ENCODE peak calls at places on chromosomes 1 and 21, in six cellular contexts. One of them, this sample, is unnamed.

GRCh38 chr1:26158271-26159112 is at the start of gene FAM110D:
- DNase-seq in iPS-NIHi11: no peak
- DNase-seq in substantia nigra: no peak
- DNase-seq in fibroblast of lung: no peak
- DNase-seq in GM13977: no peak
- DNase-seq in HT-29: no peak
- DNase-seq in this sample: peak

GRCh38 chr1:29674625-29675326 is 438.5 kb downstream of the PTPRU start:
- DNase-seq in iPS-NIHi11: no peak
- DNase-seq in substantia nigra: no peak
- DNase-seq in fibroblast of lung: no peak
- DNase-seq in GM13977: no peak
- DNase-seq in HT-29: no peak
- DNase-seq in this sample: no peak

GRCh38 chr1:208432346-208432745 is 188.2 kb upstream of the PLXNA2 start:
- DNase-seq in iPS-NIHi11: no peak
- DNase-seq in substantia nigra: no peak
- DNase-seq in fibroblast of lung: no peak
- DNase-seq in GM13977: no peak
- DNase-seq in HT-29: no peak
- DNase-seq in this sample: no peak

GRCh38 chr1:204426035-204426436 is 14.4 kb upstream of the PPP1R15B start:
- DNase-seq in iPS-NIHi11: no peak
- DNase-seq in substantia nigra: no peak
- DNase-seq in fibroblast of lung: peak
- DNase-seq in GM13977: no peak
- DNase-seq in HT-29: no peak
- DNase-seq in this sample: no peak

GRCh38 chr1:32885691-32886011 is 640 bp upstream of the HPCA start:
- DNase-seq in iPS-NIHi11: no peak
- DNase-seq in substantia nigra: no peak
- DNase-seq in fibroblast of lung: no peak
- DNase-seq in GM13977: no peak
- DNase-seq in HT-29: no peak
- DNase-seq in this sample: no peak

GRCh38 chr1:219560856-219561255 is 52.0 kb downstream of the ZC3H11B start:
- DNase-seq in iPS-NIHi11: no peak
- DNase-seq in substantia nigra: no peak
- DNase-seq in fibroblast of lung: no peak
- DNase-seq in GM13977: no peak
- DNase-seq in HT-29: no peak
- DNase-seq in this sample: no peak

GRCh38 chr1:108533351-108534083 is 26.4 kb upstream of the EEIG2 start:
- DNase-seq in iPS-NIHi11: peak
- DNase-seq in substantia nigra: no peak
- DNase-seq in fibroblast of lung: no peak
- DNase-seq in GM13977: peak
- DNase-seq in HT-29: no peak
- DNase-seq in this sample: peak

GRCh38 chr1:2530501-2531361 is 668 bp upstream of the HES5 start:
- DNase-seq in iPS-NIHi11: no peak
- DNase-seq in substantia nigra: no peak
- DNase-seq in fibroblast of lung: no peak
- DNase-seq in GM13977: no peak
- DNase-seq in HT-29: peak
- DNase-seq in this sample: no peak

GRCh38 chr1:247273013-247273412 is 17.1 kb downstream of the VN1R5 start:
- DNase-seq in iPS-NIHi11: no peak
- DNase-seq in substantia nigra: no peak
- DNase-seq in fibroblast of lung: no peak
- DNase-seq in GM13977: no peak
- DNase-seq in HT-29: no peak
- DNase-seq in this sample: no peak

GRCh38 chr1:3629561-3630160 is 4.8 kb downstream of the TPRG1L start:
- DNase-seq in iPS-NIHi11: no peak
- DNase-seq in substantia nigra: no peak
- DNase-seq in fibroblast of lung: no peak
- DNase-seq in GM13977: no peak
- DNase-seq in HT-29: no peak
- DNase-seq in this sample: no peak

GRCh38 chr1:40114400-40114799 is 17.3 kb upstream of the PPT1 start:
- DNase-seq in iPS-NIHi11: no peak
- DNase-seq in substantia nigra: no peak
- DNase-seq in fibroblast of lung: no peak
- DNase-seq in GM13977: no peak
- DNase-seq in HT-29: no peak
- DNase-seq in this sample: no peak

GRCh38 chr1:203202431-203203245 is 16.1 kb upstream of the CHI3L1 start:
- DNase-seq in iPS-NIHi11: no peak
- DNase-seq in substantia nigra: no peak
- DNase-seq in fibroblast of lung: peak
- DNase-seq in GM13977: no peak
- DNase-seq in HT-29: no peak
- DNase-seq in this sample: no peak

GRCh38 chr1:19384113-19384512 is 72.0 kb downstream of the SLC66A1 start:
- DNase-seq in iPS-NIHi11: no peak
- DNase-seq in substantia nigra: no peak
- DNase-seq in fibroblast of lung: no peak
- DNase-seq in GM13977: no peak
- DNase-seq in HT-29: peak
- DNase-seq in this sample: no peak

GRCh38 chr1:7104053-7104738 is 318.9 kb downstream of the CAMTA1 start:
- DNase-seq in iPS-NIHi11: no peak
- DNase-seq in substantia nigra: no peak
- DNase-seq in fibroblast of lung: peak
- DNase-seq in GM13977: no peak
- DNase-seq in HT-29: no peak
- DNase-seq in this sample: peak

GRCh38 chr21:17866590-17866989 is 47.4 kb upstream of the C21orf91 start:
- DNase-seq in iPS-NIHi11: no peak
- DNase-seq in substantia nigra: no peak
- DNase-seq in fibroblast of lung: no peak
- DNase-seq in GM13977: no peak
- DNase-seq in HT-29: no peak
- DNase-seq in this sample: no peak

GRCh38 chr1:230704830-230705229 is 9.1 kb downstream of the AGT start:
- DNase-seq in iPS-NIHi11: no peak
- DNase-seq in substantia nigra: no peak
- DNase-seq in fibroblast of lung: no peak
- DNase-seq in GM13977: no peak
- DNase-seq in HT-29: no peak
- DNase-seq in this sample: no peak

GRCh38 chr21:46157987-46158451 is 2.6 kb upstream of the FTCD start:
- DNase-seq in iPS-NIHi11: no peak
- DNase-seq in substantia nigra: no peak
- DNase-seq in fibroblast of lung: no peak
- DNase-seq in GM13977: no peak
- DNase-seq in HT-29: no peak
- DNase-seq in this sample: no peak

GRCh38 chr1:246726881-246727280 is 2.7 kb downstream of the SCCPDH start:
- DNase-seq in iPS-NIHi11: no peak
- DNase-seq in substantia nigra: no peak
- DNase-seq in fibroblast of lung: no peak
- DNase-seq in GM13977: no peak
- DNase-seq in HT-29: no peak
- DNase-seq in this sample: no peak

GRCh38 chr1:44497422-44498170 is 92.5 kb downstream of the RNF220 start:
- DNase-seq in iPS-NIHi11: no peak
- DNase-seq in substantia nigra: no peak
- DNase-seq in fibroblast of lung: no peak
- DNase-seq in GM13977: no peak
- DNase-seq in HT-29: no peak
- DNase-seq in this sample: no peak

GRCh38 chr1:14740016-14740415 is 141.5 kb downstream of the KAZN start:
- DNase-seq in iPS-NIHi11: no peak
- DNase-seq in substantia nigra: no peak
- DNase-seq in fibroblast of lung: no peak
- DNase-seq in GM13977: no peak
- DNase-seq in HT-29: no peak
- DNase-seq in this sample: no peak